ENCODE peak calls at places on chromosomes 7 and 10, in five cellular contexts. J is heart right ventricle, G is HCT116, D is neuronal stem cell, I is ovary. C is an unnamed sample.
A peak's percentile ranks its signal among the peaks of the same experiment; 100 is the strongest.

GRCh38 chr7:26743205-26743604 is 121.2 kb downstream of the SKAP2 start:
- DNase-seq in J (no peak), G (no peak), D (no peak), I (no peak), C (no peak)

GRCh38 chr7:45924283-45924682 is 3.2 kb upstream of the IGFBP3 start:
- DNase-seq in J (no peak), G (no peak), D (no peak), I (no peak), C (no peak)

GRCh38 chr10:72318383-72319262 is 36.1 kb downstream of the DNAJB12 start:
- DNase-seq in J (no peak), G (no peak), D (no peak), I (peak; percentile 39), C (peak; percentile 64)

GRCh38 chr7:33509251-33509650 is 379.9 kb downstream of the BBS9 start:
- DNase-seq in J (no peak), G (no peak), D (no peak), I (no peak), C (no peak)

GRCh38 chr10:69451209-69451783 is at the start of gene TSPAN15:
- DNase-seq in J (peak; percentile 94), G (peak; percentile 75), D (peak; percentile 88), I (peak; percentile 75), C (peak; percentile 91)

GRCh38 chr10:21993360-21994001 is 10.0 kb downstream of the DNAJC1 start:
- DNase-seq in J (no peak), G (peak; percentile 26), D (no peak), I (no peak), C (no peak)

GRCh38 chr7:28739826-28740225 is 218.3 kb downstream of the TRIL start:
- DNase-seq in J (no peak), G (no peak), D (peak; percentile 52), I (no peak), C (no peak)

GRCh38 chr10:126171555-126171954 is 216.7 kb downstream of the ADAM12 start:
- DNase-seq in J (no peak), G (no peak), D (no peak), I (no peak), C (no peak)

GRCh38 chr7:77684030-77684429 is 12.2 kb upstream of the RSBN1L start:
- DNase-seq in J (no peak), G (no peak), D (no peak), I (no peak), C (no peak)

GRCh38 chr10:69056129-69056528 is 31.8 kb upstream of the SRGN start:
- DNase-seq in J (no peak), G (no peak), D (no peak), I (no peak), C (peak; percentile 89)

GRCh38 chr7:157361537-157361936 is 24.7 kb downstream of the DNAJB6 start:
- DNase-seq in J (no peak), G (no peak), D (no peak), I (no peak), C (no peak)

GRCh38 chr10:93445097-93445960 is 36.8 kb downstream of the MYOF start:
- DNase-seq in J (peak; percentile 80), G (peak; percentile 84), D (peak; percentile 91), I (peak; percentile 87), C (no peak)

GRCh38 chr7:76293407-76293901 is 9.0 kb upstream of the HSPB1 start:
- DNase-seq in J (no peak), G (no peak), D (no peak), I (no peak), C (no peak)

GRCh38 chr10:73734028-73734720 is 10.0 kb upstream of the SEC24C start:
- DNase-seq in J (no peak), G (no peak), D (no peak), I (no peak), C (no peak)

GRCh38 chr10:23694446-23694920 is 255.6 kb downstream of the OTUD1 start:
- DNase-seq in J (no peak), G (no peak), D (peak; percentile 58), I (no peak), C (no peak)

GRCh38 chr7:134886353-134887057 is 99.8 kb upstream of the AGBL3 start:
- DNase-seq in J (no peak), G (no peak), D (no peak), I (peak; percentile 52), C (no peak)

GRCh38 chr10:70430489-70431445 is 10.7 kb downstream of the NODAL start:
- DNase-seq in J (peak; percentile 34), G (no peak), D (no peak), I (peak; percentile 52), C (no peak)

GRCh38 chr7:29843106-29843505 is 36.8 kb downstream of the WIPF3 start:
- DNase-seq in J (no peak), G (no peak), D (peak; percentile 71), I (no peak), C (no peak)

GRCh38 chr10:91694170-91694794 is 61.4 kb upstream of the PPP1R3C start:
- DNase-seq in J (no peak), G (peak; percentile 42), D (peak; percentile 18), I (no peak), C (no peak)

GRCh38 chr7:51046482-51046881 is 263.8 kb upstream of the GRB10 start:
- DNase-seq in J (no peak), G (no peak), D (no peak), I (no peak), C (no peak)

GRCh38 chr10:110916554-110917346 is 2.2 kb downstream of the BBIP1 start:
- DNase-seq in J (no peak), G (no peak), D (no peak), I (no peak), C (no peak)

GRCh38 chr10:28327494-28327886 is 24.6 kb upstream of the MPP7 start:
- DNase-seq in J (no peak), G (no peak), D (no peak), I (no peak), C (no peak)

GRCh38 chr10:28326516-28327493 is 23.9 kb upstream of the MPP7 start:
- DNase-seq in J (peak; percentile 20), G (no peak), D (no peak), I (peak; percentile 25), C (no peak)

GRCh38 chr10:28332699-28333098 is 29.8 kb upstream of the MPP7 start:
- DNase-seq in J (no peak), G (no peak), D (no peak), I (no peak), C (no peak)

GRCh38 chr10:28328346-28328745 is 25.5 kb upstream of the MPP7 start:
- DNase-seq in J (no peak), G (no peak), D (no peak), I (no peak), C (no peak)

DNA sequence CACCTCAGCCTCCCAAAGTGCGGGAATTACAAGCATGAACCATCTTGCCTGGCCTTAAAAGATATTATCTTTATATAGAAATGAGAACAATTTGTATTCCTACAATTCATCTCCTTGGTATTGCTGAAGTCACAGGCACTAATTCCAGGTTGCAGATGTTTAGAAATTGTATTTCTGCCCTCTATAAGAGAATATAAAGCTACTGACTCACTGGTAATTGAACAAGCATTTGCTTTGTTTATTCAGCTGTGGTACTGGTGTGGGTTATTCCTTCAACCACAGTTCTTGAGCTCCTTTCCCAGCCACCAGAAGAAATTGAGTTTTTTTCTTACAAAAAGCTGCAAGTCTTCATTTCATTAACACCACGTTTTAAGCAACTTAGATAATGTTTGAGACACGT is 29.0 kb upstream of the MPP7 start:
- DNase-seq in J (no peak), G (no peak), D (no peak), I (no peak), C (no peak)
- H3K4me3 ChIP-seq in J (no peak overlapping the region), G (no peak overlapping the region), D (no peak overlapping the region), I (no peak overlapping the region), C (no peak overlapping the region)

GRCh38 chr10:29620112-29620690 is 14.6 kb downstream of the SVIL start:
- DNase-seq in J (no peak), G (no peak), D (no peak), I (no peak), C (no peak)
- H3K4me1 ChIP-seq in J (peaks cover 51% of the 10 kb centered on the region), G (peaks cover 7% of the 10 kb centered on the region), D (peaks cover 11% of the 10 kb centered on the region), I (peaks cover 26% of the 10 kb centered on the region), C (peaks cover 6% of the 10 kb centered on the region)

GRCh38 chr7:85447004-85447403 is 260.1 kb upstream of the SEMA3D start:
- DNase-seq in J (no peak), G (no peak), D (no peak), I (no peak), C (no peak)
- H3K27ac ChIP-seq in J (no peak overlapping the region), G (no peak overlapping the region), D (no peak overlapping the region), I (no peak overlapping the region), C (no peak overlapping the region)

GRCh38 chr10:124018886-124019525 is 74.4 kb downstream of the CHST15 start:
- DNase-seq in J (peak; percentile 1), G (no peak), D (no peak), I (no peak), C (peak; percentile 58)
- H3K4me3 ChIP-seq in J (no peak overlapping the region), G (no peak overlapping the region), D (no peak overlapping the region), I (no peak overlapping the region), C (no peak overlapping the region)

DNA sequence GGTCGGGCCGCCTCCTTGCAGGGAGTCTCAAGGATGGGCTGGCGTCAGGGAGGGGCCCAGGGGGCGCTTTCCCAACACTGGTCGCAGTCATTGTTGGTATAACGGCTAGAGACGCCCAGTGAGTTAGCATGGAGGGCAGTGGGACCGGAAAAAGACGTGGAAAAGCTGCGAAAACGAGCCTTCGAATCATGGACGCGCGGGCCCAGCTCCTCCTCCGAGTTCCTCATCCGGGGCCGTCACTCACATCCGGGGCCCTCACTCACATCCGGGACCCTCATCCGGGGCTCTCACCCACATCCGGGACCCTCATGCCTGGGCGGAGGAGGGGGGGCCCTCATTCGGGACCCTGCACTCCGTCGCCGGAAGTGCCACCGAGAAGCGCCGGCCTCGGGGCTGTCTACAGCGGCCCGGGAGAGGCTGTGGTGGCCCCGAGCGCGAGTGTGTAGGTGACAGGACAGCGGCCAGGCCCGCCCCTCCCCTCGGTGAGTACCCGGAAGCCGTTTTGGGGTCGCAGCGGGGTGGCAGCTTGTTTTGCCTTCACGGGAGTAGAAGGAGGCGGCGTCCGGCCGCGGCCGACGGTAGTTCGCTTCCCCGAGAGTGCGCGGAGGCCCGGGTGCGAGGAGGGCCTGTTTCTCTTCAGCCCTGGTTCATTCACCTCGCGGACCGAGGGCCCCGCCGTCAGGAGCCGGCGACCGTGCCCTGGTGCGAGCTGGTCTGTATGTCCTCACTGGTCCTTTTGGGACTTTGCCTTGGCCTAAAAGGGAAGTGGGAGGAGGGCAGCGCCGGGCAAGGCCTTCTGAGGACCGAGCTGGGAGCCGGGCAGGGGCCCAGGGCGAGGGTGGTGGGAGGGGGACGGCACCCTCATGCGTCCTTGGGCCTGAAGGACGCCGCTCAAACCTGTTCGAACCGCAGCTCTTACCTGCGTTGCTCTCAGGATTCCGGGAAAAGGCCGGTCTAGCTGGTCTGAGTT is at the start of gene ZNF655:
- DNase-seq in J (peak; percentile 91), G (peak; percentile 82), D (peak; percentile 95), I (peak; percentile 94), C (peak; percentile 97)
- H3K4me1 ChIP-seq in J (peaks cover 28% of the 10 kb centered on the region), G (peaks cover 29% of the 10 kb centered on the region), D (peaks cover 6% of the 10 kb centered on the region), I (peaks cover 1% of the 10 kb centered on the region), C (peaks cover 56% of the 10 kb centered on the region)